ENCODE peak calls at places on chromosomes 1 and 21, in seven cellular contexts. G, I, N, V, B, Z and C are unnamed samples.

GRCh38 chr1:215595231-215595630 is 28.1 kb downstream of the KCTD3 start:
- DNase-seq in G (peak; percentile 76), I (peak; percentile 9), N (no peak), V (no peak), B (no peak), Z (no peak), C (peak; percentile 17)

GRCh38 chr1:179743679-179744400 is 749 bp downstream of the FAM163A start:
- DNase-seq in G (peak; percentile 45), I (no peak), N (peak; percentile 48), V (peak; percentile 21), B (no peak), Z (peak; percentile 70), C (peak; percentile 23)

GRCh38 chr1:11691928-11692711 is 610 bp downstream of the DRAXIN start:
- DNase-seq in G (no peak), I (no peak), N (no peak), V (no peak), B (no peak), Z (peak; percentile 70), C (no peak)

GRCh38 chr1:172905452-172905851 is 145.3 kb downstream of the TNFSF18 start:
- DNase-seq in G (no peak), I (peak; percentile 73), N (no peak), V (no peak), B (peak; percentile 35), Z (no peak), C (no peak)

GRCh38 chr1:221015159-221015558 is 135.9 kb downstream of the HLX start:
- DNase-seq in G (no peak), I (no peak), N (no peak), V (no peak), B (no peak), Z (no peak), C (no peak)

GRCh38 chr21:42039911-42040351 is 29.8 kb upstream of the ZBTB21 start:
- DNase-seq in G (peak; percentile 62), I (peak; percentile 96), N (no peak), V (no peak), B (peak; percentile 95), Z (no peak), C (no peak)

GRCh38 chr1:7298749-7299151 is 472.3 kb upstream of the VAMP3 start:
- DNase-seq in G (no peak), I (peak; percentile 82), N (no peak), V (no peak), B (peak; percentile 78), Z (peak; percentile 42), C (peak; percentile 55)

GRCh38 chr1:180213401-180214177 is 16.5 kb upstream of the LHX4 start:
- DNase-seq in G (peak; percentile 77), I (no peak), N (peak; percentile 69), V (no peak), B (no peak), Z (peak; percentile 83), C (peak; percentile 71)

GRCh38 chr21:41953249-41953830 is 478 bp downstream of the C2CD2 start:
- DNase-seq in G (no peak), I (no peak), N (no peak), V (no peak), B (peak; percentile 26), Z (no peak), C (peak; percentile 13)

GRCh38 chr1:39148942-39149341 is 55.6 kb upstream of the MACF1 start:
- DNase-seq in G (no peak), I (peak; percentile 31), N (no peak), V (no peak), B (no peak), Z (no peak), C (no peak)

GRCh38 chr1:198656500-198656932 is 17.7 kb downstream of the PTPRC start:
- DNase-seq in G (peak; percentile 44), I (no peak), N (no peak), V (no peak), B (no peak), Z (no peak), C (no peak)

GRCh38 chr1:7528386-7529031 is 242.6 kb upstream of the VAMP3 start:
- DNase-seq in G (peak; percentile 24), I (peak; percentile 36), N (no peak), V (no peak), B (no peak), Z (no peak), C (no peak)

GRCh38 chr21:41466024-41466820 is 40.2 kb downstream of the MX1 start:
- DNase-seq in G (no peak), I (no peak), N (no peak), V (no peak), B (no peak), Z (no peak), C (no peak)

GRCh38 chr1:207308451-207309190 is 12.9 kb upstream of the CD55 start:
- DNase-seq in G (no peak), I (no peak), N (no peak), V (no peak), B (no peak), Z (no peak), C (no peak)

GRCh38 chr21:33682992-33683627 is 40.8 kb downstream of the ITSN1 start:
- DNase-seq in G (peak; percentile 95), I (peak; percentile 88), N (no peak), V (no peak), B (peak; percentile 76), Z (no peak), C (peak; percentile 95)

GRCh38 chr1:232239557-232240468 is 390.1 kb downstream of the SIPA1L2 start:
- DNase-seq in G (no peak), I (no peak), N (no peak), V (no peak), B (no peak), Z (no peak), C (no peak)

GRCh38 chr1:222767152-222767571 is 30.2 kb downstream of the FAM177B start:
- DNase-seq in G (no peak), I (no peak), N (no peak), V (no peak), B (no peak), Z (no peak), C (no peak)

GRCh38 chr21:41360072-41360821 is 1.6 kb upstream of the MX2 start:
- DNase-seq in G (peak; percentile 81), I (peak; percentile 26), N (peak; percentile 64), V (no peak), B (no peak), Z (no peak), C (peak; percentile 24)

GRCh38 chr1:205939690-205940330 is 3.4 kb downstream of the SLC26A9 start:
- DNase-seq in G (no peak), I (no peak), N (peak; percentile 86), V (peak; percentile 40), B (no peak), Z (peak; percentile 81), C (peak; percentile 86)

GRCh38 chr21:38720074-38720473 is 85.7 kb upstream of the ETS2 start:
- DNase-seq in G (no peak), I (no peak), N (no peak), V (no peak), B (no peak), Z (no peak), C (no peak)

GRCh38 chr1:212181015-212181891 is 104.0 kb upstream of the PPP2R5A start:
- DNase-seq in G (peak; percentile 28), I (no peak), N (no peak), V (no peak), B (no peak), Z (no peak), C (no peak)

GRCh38 chr1:23401313-23401712 is 23.2 kb downstream of the TCEA3 start:
- DNase-seq in G (no peak), I (no peak), N (no peak), V (no peak), B (no peak), Z (no peak), C (no peak)

GRCh38 chr1:232629250-232630046 is 485 bp downstream of the SIPA1L2 start:
- DNase-seq in G (peak; percentile 35), I (no peak), N (peak; percentile 56), V (no peak), B (peak; percentile 56), Z (peak; percentile 67), C (peak; percentile 53)

GRCh38 chr1:178330848-178331497 is 165.8 kb downstream of the CLEC20A start:
- DNase-seq in G (no peak), I (no peak), N (no peak), V (no peak), B (no peak), Z (no peak), C (no peak)

GRCh38 chr1:178328728-178329127 is 168.0 kb downstream of the CLEC20A start:
- DNase-seq in G (no peak), I (no peak), N (no peak), V (no peak), B (no peak), Z (no peak), C (no peak)

GRCh38 chr1:178330153-178330552 is 166.6 kb downstream of the CLEC20A start:
- DNase-seq in G (peak; percentile 31), I (no peak), N (no peak), V (no peak), B (no peak), Z (no peak), C (no peak)
- H3K4me2 ChIP-seq in G (no peak overlapping the region), I (no peak overlapping the region), N (no peak overlapping the region), V (no peak overlapping the region), B (no peak overlapping the region), Z (no peak overlapping the region), C (no peak overlapping the region)

GRCh38 chr1:184532199-184532598 is 145.4 kb downstream of the C1orf21 start:
- DNase-seq in G (no peak), I (no peak), N (no peak), V (no peak), B (no peak), Z (no peak), C (no peak)

GRCh38 chr1:184533049-184533448 is 146.2 kb downstream of the C1orf21 start:
- DNase-seq in G (no peak), I (no peak), N (no peak), V (no peak), B (no peak), Z (no peak), C (no peak)

GRCh38 chr1:184530226-184530625 is 143.4 kb downstream of the C1orf21 start:
- DNase-seq in G (no peak), I (no peak), N (no peak), V (no peak), B (no peak), Z (no peak), C (no peak)

GRCh38 chr1:184533915-184534314 is 147.1 kb downstream of the C1orf21 start:
- DNase-seq in G (no peak), I (no peak), N (no peak), V (no peak), B (no peak), Z (no peak), C (no peak)

GRCh38 chr1:184531296-184531695 is 144.5 kb downstream of the C1orf21 start:
- DNase-seq in G (no peak), I (peak; percentile 27), N (no peak), V (no peak), B (no peak), Z (no peak), C (no peak)
- H3K4ac ChIP-seq in G (no peak overlapping the region), I (no peak overlapping the region), N (no peak overlapping the region), V (no peak overlapping the region), B (no peak overlapping the region), Z (no peak overlapping the region), C (no peak overlapping the region)

GRCh38 chr21:18468775-18469174 is 65.2 kb upstream of the TMPRSS15 start:
- DNase-seq in G (no peak), I (no peak), N (no peak), V (no peak), B (peak; percentile 3), Z (no peak), C (no peak)
- H3K4me2 ChIP-seq in G (no peak overlapping the region), I (no peak overlapping the region), N (no peak overlapping the region), V (no peak overlapping the region), B (peak overlapping the region; percentile 22), Z (no peak overlapping the region), C (no peak overlapping the region)

DNA sequence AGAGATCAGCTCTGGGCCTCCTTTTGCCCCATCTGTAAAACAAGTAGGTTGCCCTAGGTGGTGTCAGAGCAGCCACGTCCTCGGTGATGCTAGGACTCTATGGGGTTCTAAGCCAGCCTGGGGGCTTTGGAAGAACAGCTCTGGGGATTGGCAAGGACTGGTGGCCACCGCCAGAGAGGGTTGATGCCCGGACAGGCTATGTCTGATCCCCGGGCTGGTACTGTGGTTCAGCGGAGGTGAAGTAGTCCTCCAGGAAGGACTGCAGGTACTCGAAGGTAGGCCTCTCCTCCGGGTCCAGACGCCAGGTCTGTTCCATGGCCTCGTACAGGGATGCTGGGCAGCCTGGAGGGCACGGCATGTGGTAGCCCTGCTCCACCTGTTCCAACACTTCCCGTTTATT is 8.8 kb upstream of the AHDC1 start:
- DNase-seq in G (no peak), I (no peak), N (no peak), V (no peak), B (no peak), Z (no peak), C (no peak)
- H3K4ac ChIP-seq in G (no peak overlapping the region), I (no peak overlapping the region), N (no peak overlapping the region), V (no peak overlapping the region), B (no peak overlapping the region), Z (no peak overlapping the region), C (no peak overlapping the region)